ENCODE peak calls at places on chromosomes 13 and 19, in five cellular contexts. U, S, R, Z and N are unnamed samples.

GRCh38 chr19:33610588-33610987 is 11.2 kb upstream of the CHST8 start:
- DNase-seq in U (no peak), S (no peak), R (no peak), Z (no peak), N (no peak)

GRCh38 chr19:16355293-16356043 is 30.8 kb downstream of the KLF2 start:
- DNase-seq in U (no peak), S (no peak), R (no peak), Z (no peak), N (no peak)

GRCh38 chr13:26186141-26186870 is 35.8 kb downstream of the RNF6 start:
- DNase-seq in U (peak), S (peak), R (peak), Z (peak), N (peak)

GRCh38 chr19:45437328-45437727 is 13.6 kb upstream of the ERCC1 start:
- DNase-seq in U (no peak), S (no peak), R (no peak), Z (no peak), N (no peak)

GRCh38 chr13:100881291-100881864 is 206.8 kb upstream of the TMTC4 start:
- DNase-seq in U (no peak), S (no peak), R (no peak), Z (no peak), N (no peak)

GRCh38 chr13:110413311-110414040 is 106.4 kb downstream of the COL4A2 start:
- DNase-seq in U (no peak), S (no peak), R (no peak), Z (no peak), N (no peak)

GRCh38 chr19:5661483-5661882 is 18.8 kb downstream of the MICOS13 start:
- DNase-seq in U (no peak), S (no peak), R (no peak), Z (no peak), N (no peak)

GRCh38 chr19:56477429-56478338 is 539 bp upstream of the ZNF667 start:
- DNase-seq in U (peak), S (peak), R (peak), Z (no peak), N (peak)

GRCh38 chr13:43085545-43085944 is 62.2 kb downstream of the DNAJC15 start:
- DNase-seq in U (peak), S (no peak), R (no peak), Z (no peak), N (no peak)

GRCh38 chr13:91375119-91375729 is 23.2 kb upstream of the GPC5 start:
- DNase-seq in U (no peak), S (no peak), R (no peak), Z (no peak), N (no peak)

GRCh38 chr19:44960906-44961734 is 5.9 kb downstream of the CLPTM1 start:
- DNase-seq in U (no peak), S (no peak), R (no peak), Z (no peak), N (no peak)

GRCh38 chr13:40336228-40337221 is 329.9 kb downstream of the FOXO1 start:
- DNase-seq in U (no peak), S (peak), R (no peak), Z (no peak), N (no peak)

GRCh38 chr13:109778102-109778542 is 8.3 kb downstream of the IRS2 start:
- DNase-seq in U (no peak), S (no peak), R (no peak), Z (peak), N (no peak)

GRCh38 chr19:41626877-41627276 is at the start of gene CEACAM4:
- DNase-seq in U (no peak), S (no peak), R (no peak), Z (no peak), N (no peak)

GRCh38 chr13:25406377-25406776 is 34.6 kb downstream of the ATP8A2 start:
- DNase-seq in U (no peak), S (no peak), R (no peak), Z (no peak), N (peak)

GRCh38 chr13:33582121-33582520 is 235.8 kb upstream of the RFC3 start:
- DNase-seq in U (no peak), S (no peak), R (no peak), Z (no peak), N (no peak)

GRCh38 chr19:33518541-33518940 is 3.0 kb downstream of the PEPD start:
- DNase-seq in U (no peak), S (no peak), R (no peak), Z (no peak), N (no peak)

GRCh38 chr13:36752673-36753072 is 66.3 kb upstream of the RFXAP start:
- DNase-seq in U (no peak), S (no peak), R (no peak), Z (no peak), N (no peak)

GRCh38 chr19:10749435-10750384 is 31.8 kb downstream of the DNM2 start:
- DNase-seq in U (no peak), S (peak), R (no peak), Z (no peak), N (no peak)

GRCh38 chr19:20325151-20325550 is 158.1 kb downstream of the ZNF486 start:
- DNase-seq in U (no peak), S (no peak), R (no peak), Z (no peak), N (no peak)

GRCh38 chr13:53127378-53127777 is 98.8 kb downstream of the OLFM4 start:
- DNase-seq in U (no peak), S (no peak), R (no peak), Z (no peak), N (no peak)